ENCODE peak calls at places on chromosomes 7 and 10, in eight cellular contexts. C is hippocampal formation; O is HL-60; P is neural crest cell; M is SJCRH30; X is retina; H is stimulated activated CD4-positive, alpha-beta T cell treated with anti-CD3 and anti-CD28 coated beads, Interleukin-1b, Interleukin-23, amount 100 ng/mL, for 24 hours; V is Daoy. J is an unnamed sample.

GRCh38 chr10:132122097-132122861 is 56.5 kb downstream of the JAKMIP3 start:
- DNase-seq in X (no peak), O (no peak), C (no peak), V (no peak), H (no peak), P (no peak), M (no peak), J (no peak)

GRCh38 chr10:76432274-76433012 is 1001.0 kb downstream of the LRMDA start:
- DNase-seq in M (peak), P (no peak), O (no peak), H (no peak), C (no peak), X (no peak), V (peak), J (peak)

GRCh38 chr7:134174797-134175261 is 47.7 kb downstream of the LRGUK start:
- DNase-seq in O (peak), X (no peak), P (no peak), C (no peak), M (no peak), H (no peak), V (peak), J (peak)

GRCh38 chr7:77235280-77235679 is 35.7 kb upstream of the FGL2 start:
- DNase-seq in P (no peak), O (no peak), X (no peak), M (no peak), H (no peak), V (no peak), C (no peak), J (peak)

GRCh38 chr7:41136551-41136950 is 566.3 kb downstream of the INHBA start:
- DNase-seq in P (no peak), O (no peak), V (no peak), X (no peak), H (no peak), M (no peak), C (no peak), J (no peak)

GRCh38 chr10:83182076-83182475 is 957.2 kb upstream of the GHITM start:
- DNase-seq in O (no peak), X (no peak), C (no peak), H (no peak), M (no peak), P (no peak), V (no peak), J (peak)

GRCh38 chr7:105402221-105403095 is 13.7 kb upstream of the SRPK2 start:
- DNase-seq in O (no peak), P (no peak), M (no peak), H (no peak), V (peak), C (no peak), X (no peak), J (no peak)

GRCh38 chr7:149879271-149879711 is 5.5 kb downstream of the ATP6V0E2 start:
- DNase-seq in P (no peak), H (no peak), O (no peak), M (no peak), V (no peak), X (no peak), C (no peak), J (no peak)

GRCh38 chr7:23938937-23939552 is 229.0 kb downstream of the STK31 start:
- DNase-seq in M (peak), O (peak), V (peak), X (peak), P (peak), C (no peak), H (no peak), J (peak)

GRCh38 chr7:19009936-19010280 is 107.5 kb downstream of the TWIST1 start:
- DNase-seq in X (no peak), V (no peak), O (no peak), H (no peak), C (no peak), M (no peak), P (no peak), J (no peak)

GRCh38 chr7:94559972-94560371 is 50.4 kb downstream of the CASD1 start:
- DNase-seq in M (no peak), C (no peak), X (no peak), O (no peak), H (no peak), P (no peak), V (no peak), J (no peak)

GRCh38 chr10:132906836-132907235 is 35.5 kb downstream of the CFAP46 start:
- DNase-seq in O (no peak), V (no peak), M (no peak), X (no peak), C (no peak), P (no peak), H (no peak), J (no peak)

GRCh38 chr7:143205560-143206293 is 16.1 kb upstream of the TAS2R40 start:
- DNase-seq in O (peak), P (no peak), X (no peak), C (peak), H (no peak), V (peak), M (peak), J (peak)

GRCh38 chr10:71269301-71270288 is 49.5 kb upstream of the SLC29A3 start:
- DNase-seq in C (no peak), X (no peak), P (no peak), O (no peak), V (no peak), M (no peak), H (no peak), J (peak)

GRCh38 chr10:10914129-10914528 is 103.5 kb upstream of the CELF2 start:
- DNase-seq in M (no peak), P (no peak), O (no peak), V (no peak), H (no peak), X (no peak), C (no peak), J (no peak)

GRCh38 chr7:106966121-106966520 is 78.4 kb upstream of the PRKAR2B start:
- DNase-seq in X (no peak), O (no peak), M (no peak), C (no peak), H (no peak), V (no peak), P (no peak), J (no peak)

GRCh38 chr10:91652364-91652763 is 19.5 kb upstream of the PPP1R3C start:
- DNase-seq in P (no peak), C (no peak), V (peak), X (no peak), O (no peak), M (peak), H (no peak), J (peak)

GRCh38 chr10:108591417-108591816 is 1331.9 kb downstream of the XPNPEP1 start:
- DNase-seq in P (no peak), O (no peak), M (no peak), X (no peak), H (no peak), V (no peak), C (no peak), J (peak)

GRCh38 chr7:27923308-27923980 is 183.5 kb downstream of the TAX1BP1 start:
- DNase-seq in P (no peak), H (no peak), O (no peak), V (no peak), X (no peak), C (no peak), M (peak), J (no peak)

GRCh38 chr10:132368881-132369635 is 27.9 kb upstream of the PWWP2B start:
- DNase-seq in C (no peak), O (no peak), M (no peak), V (no peak), P (no peak), H (no peak), X (no peak), J (no peak)

J was measured in RPMI7951.